ENCODE peak calls at places on chromosomes 16 and 17, in ten cellular contexts. I is mesenchymal stem cell; V is dorsolateral prefrontal cortex; L is activated T-cell treated with anti-CD3 and anti-CD28 coated beads, Interleukin-2, amount 50 U/mL, for 4 hours; Z is GM13977; A is sciatic nerve; J is stimulated activated CD4-positive, alpha-beta T cell treated with anti-CD3 and anti-CD28 coated beads, Interleukin-1b, Interleukin-23, amount 100 ng/mL, for 24 hours; M is HCEC 1CT; Q is EL; R is fibroblast of lung. K is an unnamed sample.

GRCh38 chr17:77831497-77832179 is 126.9 kb upstream of the TNRC6C start:
- DNase-seq in L (no peak), I (peak; percentile 55), Z (no peak), M (peak; percentile 33), A (peak; percentile 56), R (peak; percentile 87), J (no peak), Q (peak; percentile 62), V (no peak), K (no peak)

GRCh38 chr17:63601439-63602371 is 1.0 kb downstream of the TACO1 start:
- DNase-seq in A (no peak), J (no peak), V (no peak), I (peak; percentile 34), R (peak; percentile 29), Q (peak; percentile 9), Z (peak; percentile 23), M (no peak), L (no peak), K (peak; percentile 86)

GRCh38 chr16:375212-375611 is 4.9 kb upstream of the MRPL28 start:
- DNase-seq in I (no peak), J (no peak), R (no peak), Z (no peak), M (no peak), Q (no peak), A (no peak), V (no peak), L (no peak), K (no peak)

GRCh38 chr17:81245024-81245664 is 6.0 kb downstream of the NDUFAF8 start:
- DNase-seq in J (no peak), Q (no peak), R (peak; percentile 44), Z (peak; percentile 63), M (no peak), V (no peak), L (no peak), I (no peak), A (no peak), K (no peak)

GRCh38 chr17:4409659-4410058 is 24.1 kb upstream of the SPNS3 start:
- DNase-seq in J (no peak), A (no peak), I (no peak), V (no peak), L (no peak), Z (no peak), M (no peak), Q (no peak), R (no peak), K (no peak)

GRCh38 chr16:87337247-87337646 is 20.1 kb upstream of the C16orf95 start:
- DNase-seq in I (no peak), Q (no peak), M (no peak), V (no peak), L (no peak), A (no peak), J (no peak), Z (no peak), R (no peak), K (no peak)

GRCh38 chr16:20385844-20386832 is 18.4 kb downstream of the PDILT start:
- DNase-seq in M (peak; percentile 11), A (peak; percentile 79), Q (peak; percentile 36), I (peak; percentile 31), J (peak; percentile 46), R (peak; percentile 10), V (peak; percentile 45), Z (peak; percentile 62), L (peak; percentile 44), K (peak; percentile 93)

GRCh38 chr16:55842369-55843104 is 9.6 kb upstream of the CES1 start:
- DNase-seq in L (no peak), R (peak; percentile 25), V (peak; percentile 25), I (peak; percentile 45), M (peak; percentile 47), J (no peak), Q (peak; percentile 39), Z (peak; percentile 65), A (no peak), K (no peak)

GRCh38 chr16:21603920-21604319 is 4.5 kb downstream of the METTL9 start:
- DNase-seq in Z (no peak), R (peak; percentile 39), I (peak; percentile 72), J (no peak), Q (no peak), L (no peak), V (no peak), A (no peak), M (peak; percentile 11), K (no peak)

GRCh38 chr16:84726079-84726669 is 26.4 kb downstream of the USP10 start:
- DNase-seq in A (peak; percentile 97), R (peak; percentile 61), J (peak; percentile 71), L (peak; percentile 84), Q (peak; percentile 83), Z (peak; percentile 39), V (peak; percentile 89), I (peak; percentile 86), M (peak; percentile 70), K (peak; percentile 84)

GRCh38 chr17:55577011-55577586 is 65.8 kb upstream of the SMIM36 start:
- DNase-seq in M (peak; percentile 69), Q (peak; percentile 71), R (peak; percentile 84), V (no peak), I (peak; percentile 53), Z (peak; percentile 42), A (peak; percentile 79), J (peak; percentile 38), L (no peak), K (no peak)

GRCh38 chr17:14813649-14814048 is 451.5 kb downstream of the PMP22 start:
- DNase-seq in V (no peak), I (no peak), M (no peak), R (no peak), A (no peak), L (peak; percentile 6), Z (no peak), J (no peak), Q (no peak), K (peak; percentile 57)

GRCh38 chr17:2053380-2054261 is 1.3 kb upstream of the HIC1 start:
- DNase-seq in Z (peak; percentile 90), V (peak; percentile 70), R (peak; percentile 77), I (peak; percentile 86), L (peak; percentile 71), A (peak; percentile 91), J (peak; percentile 76), M (peak; percentile 58), Q (peak; percentile 83), K (peak; percentile 50)